ENCODE peak calls at places on chromosomes 11 and 22, in seven cellular contexts. One of them, this sample, is unnamed.

GRCh38 chr11:61378713-61379313 is 13.6 kb upstream of the TMEM216 start:
- DNase-seq in fibroblast of the aortic adventitia: peak
- DNase-seq in tibial artery: peak
- DNase-seq in lower lobe of right lung: no peak
- DNase-seq in colonic mucosa: no peak
- DNase-seq in fibroblast of lung: peak
- DNase-seq in AG10803: peak
- DNase-seq in this sample: no peak

GRCh38 chr11:57240757-57241156 is 3.7 kb upstream of the APLNR start:
- DNase-seq in tibial artery: no peak
- DNase-seq in fibroblast of the aortic adventitia: no peak
- DNase-seq in AG10803: no peak
- DNase-seq in lower lobe of right lung: no peak
- DNase-seq in fibroblast of lung: no peak
- DNase-seq in colonic mucosa: no peak
- DNase-seq in this sample: peak

GRCh38 chr11:70173018-70173417 is 30.1 kb upstream of the FADD start:
- DNase-seq in lower lobe of right lung: no peak
- DNase-seq in fibroblast of the aortic adventitia: no peak
- DNase-seq in tibial artery: no peak
- DNase-seq in colonic mucosa: no peak
- DNase-seq in fibroblast of lung: peak
- DNase-seq in AG10803: no peak
- DNase-seq in this sample: no peak

GRCh38 chr11:119101367-119101758 is 290 bp downstream of the DPAGT1 start:
- DNase-seq in lower lobe of right lung: no peak
- DNase-seq in fibroblast of the aortic adventitia: no peak
- DNase-seq in AG10803: no peak
- DNase-seq in tibial artery: no peak
- DNase-seq in fibroblast of lung: no peak
- DNase-seq in colonic mucosa: peak
- DNase-seq in this sample: peak

GRCh38 chr11:2203440-2204259 is 32.0 kb upstream of the TH start:
- DNase-seq in fibroblast of the aortic adventitia: no peak
- DNase-seq in colonic mucosa: peak
- DNase-seq in lower lobe of right lung: peak
- DNase-seq in AG10803: no peak
- DNase-seq in tibial artery: peak
- DNase-seq in fibroblast of lung: no peak
- DNase-seq in this sample: no peak

GRCh38 chr22:43346521-43346929 is 3.4 kb upstream of the SCUBE1 start:
- DNase-seq in fibroblast of the aortic adventitia: peak
- DNase-seq in fibroblast of lung: peak
- DNase-seq in tibial artery: no peak
- DNase-seq in AG10803: no peak
- DNase-seq in colonic mucosa: peak
- DNase-seq in lower lobe of right lung: peak
- DNase-seq in this sample: peak

GRCh38 chr11:68843703-68844312 is 2.1 kb upstream of the CPT1A start:
- DNase-seq in lower lobe of right lung: peak
- DNase-seq in fibroblast of the aortic adventitia: no peak
- DNase-seq in colonic mucosa: peak
- DNase-seq in AG10803: no peak
- DNase-seq in tibial artery: peak
- DNase-seq in fibroblast of lung: peak
- DNase-seq in this sample: peak

GRCh38 chr11:12854829-12855228 is 154.3 kb upstream of the RASSF10 start:
- DNase-seq in fibroblast of the aortic adventitia: no peak
- DNase-seq in colonic mucosa: no peak
- DNase-seq in lower lobe of right lung: no peak
- DNase-seq in fibroblast of lung: no peak
- DNase-seq in AG10803: no peak
- DNase-seq in tibial artery: no peak
- DNase-seq in this sample: no peak

GRCh38 chr22:40462195-40462988 is 92.0 kb downstream of the SGSM3 start:
- DNase-seq in colonic mucosa: no peak
- DNase-seq in AG10803: no peak
- DNase-seq in tibial artery: no peak
- DNase-seq in fibroblast of the aortic adventitia: no peak
- DNase-seq in lower lobe of right lung: no peak
- DNase-seq in fibroblast of lung: no peak
- DNase-seq in this sample: no peak

GRCh38 chr11:114821626-114822025 is 143.3 kb downstream of the NXPE2 start:
- DNase-seq in lower lobe of right lung: no peak
- DNase-seq in fibroblast of the aortic adventitia: no peak
- DNase-seq in fibroblast of lung: no peak
- DNase-seq in AG10803: peak
- DNase-seq in tibial artery: no peak
- DNase-seq in colonic mucosa: no peak
- DNase-seq in this sample: no peak

GRCh38 chr11:13276454-13276851 is 1.1 kb upstream of the BMAL1 start:
- DNase-seq in AG10803: no peak
- DNase-seq in tibial artery: no peak
- DNase-seq in fibroblast of lung: no peak
- DNase-seq in colonic mucosa: peak
- DNase-seq in fibroblast of the aortic adventitia: no peak
- DNase-seq in lower lobe of right lung: no peak
- DNase-seq in this sample: peak

GRCh38 chr11:79374707-79375106 is 66.1 kb downstream of the TENM4 start:
- DNase-seq in AG10803: no peak
- DNase-seq in colonic mucosa: no peak
- DNase-seq in fibroblast of lung: no peak
- DNase-seq in lower lobe of right lung: no peak
- DNase-seq in fibroblast of the aortic adventitia: no peak
- DNase-seq in tibial artery: no peak
- DNase-seq in this sample: no peak

GRCh38 chr11:88345408-88345807 is 7.9 kb upstream of the CTSC start:
- DNase-seq in fibroblast of the aortic adventitia: no peak
- DNase-seq in fibroblast of lung: no peak
- DNase-seq in tibial artery: no peak
- DNase-seq in colonic mucosa: no peak
- DNase-seq in lower lobe of right lung: no peak
- DNase-seq in AG10803: peak
- DNase-seq in this sample: no peak

GRCh38 chr11:63510360-63511130 is 4.7 kb downstream of the LGALS12 start:
- DNase-seq in lower lobe of right lung: peak
- DNase-seq in fibroblast of lung: peak
- DNase-seq in AG10803: peak
- DNase-seq in tibial artery: peak
- DNase-seq in fibroblast of the aortic adventitia: peak
- DNase-seq in colonic mucosa: no peak
- DNase-seq in this sample: no peak

GRCh38 chr11:106461148-106461547 is 383.7 kb downstream of the AASDHPPT start:
- DNase-seq in lower lobe of right lung: no peak
- DNase-seq in fibroblast of lung: no peak
- DNase-seq in fibroblast of the aortic adventitia: no peak
- DNase-seq in tibial artery: no peak
- DNase-seq in colonic mucosa: no peak
- DNase-seq in AG10803: no peak
- DNase-seq in this sample: no peak

GRCh38 chr22:37445501-37445900 is 18.2 kb upstream of the ELFN2 start:
- DNase-seq in tibial artery: no peak
- DNase-seq in colonic mucosa: no peak
- DNase-seq in AG10803: no peak
- DNase-seq in fibroblast of the aortic adventitia: no peak
- DNase-seq in fibroblast of lung: no peak
- DNase-seq in lower lobe of right lung: no peak
- DNase-seq in this sample: no peak

GRCh38 chr11:111975076-111975806 is 38.1 kb downstream of the DIXDC1 start:
- DNase-seq in fibroblast of lung: no peak
- DNase-seq in lower lobe of right lung: no peak
- DNase-seq in fibroblast of the aortic adventitia: no peak
- DNase-seq in colonic mucosa: no peak
- DNase-seq in AG10803: no peak
- DNase-seq in tibial artery: no peak
- DNase-seq in this sample: no peak

DNA sequence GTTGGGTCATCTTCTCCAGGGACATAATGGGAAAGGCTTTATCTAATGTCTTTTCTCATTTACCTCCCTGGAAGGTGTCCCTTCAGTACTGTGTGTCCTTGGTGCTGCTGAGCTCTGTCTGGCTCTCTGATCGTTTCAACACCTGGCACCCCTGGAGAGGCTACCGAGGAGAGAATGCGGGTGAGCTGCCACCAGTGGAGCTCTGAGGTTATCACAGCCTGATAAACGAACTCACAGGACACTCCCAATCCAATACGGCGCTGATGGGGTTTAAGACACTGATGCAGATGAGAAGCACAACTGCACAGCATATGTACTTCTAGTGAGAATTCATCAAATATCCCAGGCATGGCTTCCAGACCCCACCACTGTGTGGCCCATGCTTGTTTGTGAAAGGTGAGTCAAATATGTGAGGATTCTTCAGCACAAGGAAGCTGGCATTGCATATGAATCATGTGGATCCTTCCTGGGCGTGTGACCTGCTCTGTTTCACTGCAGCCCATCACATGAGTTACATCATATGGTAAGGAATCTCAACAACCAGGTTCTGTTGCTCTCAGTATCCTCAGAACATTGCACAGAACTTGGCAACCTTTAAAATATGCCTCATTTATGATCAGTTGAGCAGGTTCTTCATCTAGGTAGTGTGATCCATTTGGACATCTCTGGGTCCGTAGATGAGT is 34.8 kb upstream of the VWA5A start:
- DNase-seq in fibroblast of the aortic adventitia: no peak
- DNase-seq in tibial artery: no peak
- DNase-seq in fibroblast of lung: no peak
- DNase-seq in AG10803: no peak
- DNase-seq in colonic mucosa: no peak
- DNase-seq in lower lobe of right lung: no peak
- DNase-seq in this sample: no peak
- TF ChIP-seq CTCF in fibroblast of the aortic adventitia: no peak
- TF ChIP-seq CTCF in tibial artery: no peak
- TF ChIP-seq CTCF in fibroblast of lung: no peak
- TF ChIP-seq CTCF in AG10803: no peak
- TF ChIP-seq CTCF in colonic mucosa: no peak
- TF ChIP-seq CTCF in lower lobe of right lung: no peak
- TF ChIP-seq CTCF in this sample: no peak

DNA sequence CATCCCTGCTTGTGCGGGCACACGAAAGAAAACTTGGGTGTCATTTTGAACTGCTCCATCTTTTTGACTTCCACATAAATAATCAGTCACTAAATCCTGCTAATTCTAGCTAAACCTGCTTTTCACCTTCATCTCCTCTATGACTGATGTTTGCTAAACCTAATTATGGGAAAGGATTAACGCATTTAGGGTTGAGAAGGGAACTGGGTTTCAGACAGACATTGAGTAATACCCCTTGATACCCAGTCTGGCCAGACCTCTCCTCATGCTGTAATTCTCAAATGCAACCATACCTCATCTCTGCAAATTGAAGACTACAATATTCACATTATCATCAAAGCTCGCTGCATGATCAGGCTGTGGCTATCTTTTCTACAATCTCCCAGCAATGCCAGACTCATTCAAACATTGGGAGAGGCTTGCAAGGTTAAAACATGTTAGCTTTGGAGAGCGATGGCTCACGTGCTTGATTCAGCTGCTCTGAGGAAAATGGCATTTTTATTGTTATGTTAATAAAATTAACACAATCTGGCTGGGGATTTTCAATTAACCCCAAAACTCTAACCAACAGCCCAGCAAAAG is 2.4 kb downstream of the HPS4 start:
- DNase-seq in lower lobe of right lung: no peak
- DNase-seq in fibroblast of lung: no peak
- DNase-seq in colonic mucosa: no peak
- DNase-seq in fibroblast of the aortic adventitia: no peak
- DNase-seq in tibial artery: peak
- DNase-seq in AG10803: no peak
- DNase-seq in this sample: no peak
- TF ChIP-seq CTCF in lower lobe of right lung: no peak
- TF ChIP-seq CTCF in fibroblast of lung: no peak
- TF ChIP-seq CTCF in colonic mucosa: no peak
- TF ChIP-seq CTCF in fibroblast of the aortic adventitia: no peak
- TF ChIP-seq CTCF in tibial artery: no peak
- TF ChIP-seq CTCF in AG10803: no peak
- TF ChIP-seq CTCF in this sample: no peak

GRCh38 chr11:89626366-89626765 is 83.7 kb upstream of the TRIM77 start:
- DNase-seq in fibroblast of the aortic adventitia: no peak
- DNase-seq in AG10803: no peak
- DNase-seq in fibroblast of lung: no peak
- DNase-seq in colonic mucosa: no peak
- DNase-seq in lower lobe of right lung: no peak
- DNase-seq in tibial artery: no peak
- DNase-seq in this sample: no peak

DNA sequence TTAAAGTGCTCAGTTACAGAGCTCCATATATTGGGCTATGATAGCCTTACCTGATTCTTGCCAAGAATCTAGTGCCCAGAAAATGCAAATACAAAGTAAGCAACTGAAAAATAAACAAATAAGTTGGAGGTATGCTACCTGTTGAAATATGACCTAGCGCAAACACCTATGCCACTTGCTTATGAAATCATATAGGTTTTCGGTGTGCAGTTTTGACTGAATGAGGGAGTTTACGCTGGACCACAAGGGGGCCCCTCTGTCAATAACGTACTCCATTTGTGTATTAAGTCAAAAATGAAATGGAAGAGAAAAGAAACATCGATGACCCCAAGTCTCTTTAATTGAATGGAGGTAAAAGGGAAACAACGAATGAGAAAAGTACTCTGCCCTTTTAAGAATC is 84.9 kb upstream of the TRIM77 start:
- DNase-seq in colonic mucosa: no peak
- DNase-seq in AG10803: no peak
- DNase-seq in tibial artery: no peak
- DNase-seq in lower lobe of right lung: no peak
- DNase-seq in fibroblast of lung: no peak
- DNase-seq in fibroblast of the aortic adventitia: no peak
- DNase-seq in this sample: no peak
- TF ChIP-seq CTCF in colonic mucosa: no peak
- TF ChIP-seq CTCF in AG10803: no peak
- TF ChIP-seq CTCF in tibial artery: no peak
- TF ChIP-seq CTCF in lower lobe of right lung: no peak
- TF ChIP-seq CTCF in fibroblast of lung: no peak
- TF ChIP-seq CTCF in fibroblast of the aortic adventitia: no peak
- TF ChIP-seq CTCF in this sample: no peak

GRCh38 chr22:47175761-47176359 is 413.4 kb downstream of the TBC1D22A start:
- DNase-seq in tibial artery: peak
- DNase-seq in fibroblast of lung: no peak
- DNase-seq in colonic mucosa: no peak
- DNase-seq in AG10803: no peak
- DNase-seq in fibroblast of the aortic adventitia: no peak
- DNase-seq in lower lobe of right lung: peak
- DNase-seq in this sample: no peak

GRCh38 chr22:47173535-47174021 is 411.1 kb downstream of the TBC1D22A start:
- DNase-seq in lower lobe of right lung: no peak
- DNase-seq in fibroblast of lung: no peak
- DNase-seq in tibial artery: peak
- DNase-seq in AG10803: no peak
- DNase-seq in colonic mucosa: no peak
- DNase-seq in fibroblast of the aortic adventitia: no peak
- DNase-seq in this sample: no peak

GRCh38 chr22:47175151-47175760 is 412.8 kb downstream of the TBC1D22A start:
- DNase-seq in lower lobe of right lung: no peak
- DNase-seq in fibroblast of the aortic adventitia: peak
- DNase-seq in fibroblast of lung: peak
- DNase-seq in AG10803: peak
- DNase-seq in colonic mucosa: no peak
- DNase-seq in tibial artery: peak
- DNase-seq in this sample: no peak

GRCh38 chr22:47174096-47174495 is 411.6 kb downstream of the TBC1D22A start:
- DNase-seq in colonic mucosa: no peak
- DNase-seq in tibial artery: no peak
- DNase-seq in fibroblast of lung: no peak
- DNase-seq in fibroblast of the aortic adventitia: no peak
- DNase-seq in lower lobe of right lung: peak
- DNase-seq in AG10803: no peak
- DNase-seq in this sample: no peak

GRCh38 chr22:47174671-47175111 is 412.2 kb downstream of the TBC1D22A start:
- DNase-seq in tibial artery: peak
- DNase-seq in lower lobe of right lung: no peak
- DNase-seq in fibroblast of lung: no peak
- DNase-seq in fibroblast of the aortic adventitia: no peak
- DNase-seq in AG10803: no peak
- DNase-seq in colonic mucosa: no peak
- DNase-seq in this sample: no peak
- TF ChIP-seq CTCF in tibial artery: no peak
- TF ChIP-seq CTCF in lower lobe of right lung: no peak
- TF ChIP-seq CTCF in fibroblast of lung: no peak
- TF ChIP-seq CTCF in fibroblast of the aortic adventitia: no peak
- TF ChIP-seq CTCF in AG10803: no peak
- TF ChIP-seq CTCF in colonic mucosa: no peak
- TF ChIP-seq CTCF in this sample: no peak

This sample was measured in nephron progenitor cell.